ENCODE peak calls at places on chromosomes 7 and 10, in seven cellular contexts. M, H, B, W, Z, U and J are unnamed samples.

GRCh38 chr7:27784399-27785053 is 44.6 kb downstream of the TAX1BP1 start:
- DNase-seq in U (no peak), Z (peak), W (peak), B (peak), H (no peak), M (no peak), J (peak)

GRCh38 chr7:101970047-101970585 is 152.7 kb downstream of the CUX1 start:
- DNase-seq in W (no peak), B (no peak), U (no peak), Z (peak), H (no peak), M (no peak), J (no peak)

GRCh38 chr7:127928222-127928621 is 103.0 kb downstream of the LRRC4 start:
- DNase-seq in U (no peak), B (no peak), Z (no peak), W (no peak), H (no peak), M (no peak), J (no peak)

GRCh38 chr7:110839866-110840265 is 251.1 kb upstream of the LRRN3 start:
- DNase-seq in Z (peak), H (no peak), W (no peak), M (no peak), B (peak), U (no peak), J (peak)

GRCh38 chr7:23918856-23919255 is 208.8 kb downstream of the STK31 start:
- DNase-seq in W (no peak), B (no peak), Z (peak), M (no peak), U (no peak), H (no peak), J (no peak)

GRCh38 chr7:151342102-151342646 is 562 bp downstream of the NUB1 start:
- DNase-seq in Z (peak), B (no peak), U (no peak), H (no peak), M (peak), W (peak), J (no peak)

GRCh38 chr10:69703766-69704191 is 73.7 kb downstream of the FAM241B start:
- DNase-seq in U (no peak), Z (no peak), M (no peak), H (no peak), B (no peak), W (no peak), J (no peak)

GRCh38 chr7:151876112-151876898 is 610 bp downstream of the PRKAG2 start:
- DNase-seq in Z (peak), B (peak), H (peak), W (peak), U (peak), M (no peak), J (peak)

GRCh38 chr10:90751107-90751997 is 106.5 kb downstream of the HTR7 start:
- DNase-seq in H (no peak), U (no peak), M (peak), B (peak), W (peak), Z (peak), J (peak)

GRCh38 chr10:89274928-89275327 is 23.4 kb upstream of the LIPA start:
- DNase-seq in Z (no peak), H (no peak), M (no peak), B (no peak), U (no peak), W (no peak), J (no peak)

GRCh38 chr7:48009257-48009656 is 19.6 kb downstream of the SUN3 start:
- DNase-seq in B (no peak), Z (no peak), U (no peak), H (no peak), W (no peak), M (no peak), J (no peak)

GRCh38 chr7:139246905-139247304 is 15.9 kb downstream of the UBN2 start:
- DNase-seq in Z (no peak), W (no peak), B (no peak), U (no peak), H (no peak), M (no peak), J (no peak)

GRCh38 chr7:158019726-158020705 is 567.6 kb downstream of the PTPRN2 start:
- DNase-seq in Z (no peak), H (no peak), M (no peak), W (no peak), U (no peak), B (no peak), J (no peak)

GRCh38 chr10:47340613-47341170 is 7.5 kb upstream of the RBP3 start:
- DNase-seq in Z (no peak), B (peak), W (peak), U (peak), M (no peak), H (peak), J (peak)